ENCODE peak calls at places on chromosomes 11 and 22, in five cellular contexts. K, U, N, E and S are unnamed samples.

GRCh38 chr11:98955551-98955950 is 65.2 kb upstream of the CNTN5 start:
- DNase-seq in K (no peak), U (no peak), N (no peak), E (no peak), S (no peak)

GRCh38 chr11:38332046-38332445 is 1734.0 kb upstream of the RAG2 start:
- DNase-seq in K (no peak), U (no peak), N (peak), E (peak), S (no peak)

GRCh38 chr11:46315033-46315738 is 32.1 kb upstream of the DGKZ start:
- DNase-seq in K (peak), U (peak), N (peak), E (peak), S (no peak)

GRCh38 chr22:28743852-28744251 is 2.0 kb downstream of the HSCB start:
- DNase-seq in K (no peak), U (no peak), N (no peak), E (no peak), S (no peak)

GRCh38 chr11:73141031-73141308 is 1.1 kb downstream of the FCHSD2 start:
- DNase-seq in K (no peak), U (no peak), N (peak), E (no peak), S (no peak)

GRCh38 chr11:134369656-134370525 is 38.1 kb downstream of the GLB1L2 start:
- DNase-seq in K (no peak), U (no peak), N (no peak), E (no peak), S (no peak)

GRCh38 chr11:71283960-71284359 is 31.6 kb upstream of the SHANK2 start:
- DNase-seq in K (peak), U (no peak), N (no peak), E (no peak), S (no peak)

GRCh38 chr11:76152086-76152658 is 54.1 kb downstream of the WNT11 start:
- DNase-seq in K (peak), U (peak), N (peak), E (peak), S (peak)

GRCh38 chr11:87879118-87879517 is 296.1 kb downstream of the RAB38 start:
- DNase-seq in K (no peak), U (no peak), N (no peak), E (peak), S (no peak)

GRCh38 chr11:87878373-87878779 is 296.9 kb downstream of the RAB38 start:
- DNase-seq in K (no peak), U (peak), N (peak), E (peak), S (no peak)
- TF ChIP-seq CTCF in K (peak), U (peak), N (peak), E (peak), S (peak)

DNA sequence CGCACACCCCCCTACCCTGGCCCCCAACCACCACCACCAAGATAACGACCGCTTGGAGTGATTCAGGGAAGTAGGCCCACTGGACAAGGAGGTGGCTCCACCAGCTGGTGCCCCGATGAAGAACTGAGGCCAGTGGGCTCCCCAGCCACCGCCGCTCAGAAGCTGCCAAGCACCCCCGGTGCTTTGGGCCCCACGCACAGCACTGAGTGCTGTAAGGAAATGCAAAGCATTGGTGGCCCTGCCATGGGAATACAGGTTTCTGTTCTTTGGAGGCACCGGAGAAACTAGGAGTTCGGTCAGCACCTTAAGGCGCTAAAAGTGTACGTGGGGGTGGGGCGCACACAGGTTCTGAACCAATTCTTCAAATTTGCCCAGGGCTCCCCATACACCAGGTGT is 664 bp upstream of the PRSS23 start:
- DNase-seq in K (no peak), U (peak), N (no peak), E (peak), S (no peak)
- TF ChIP-seq CTCF in K (no peak), U (peak), N (peak), E (peak), S (no peak)

GRCh38 chr11:58579192-58580129 is 598 bp downstream of the ZFP91 start:
- DNase-seq in K (peak), U (peak), N (peak), E (peak), S (peak)
- TF ChIP-seq CTCF in K (peak), U (peak), N (peak), E (peak), S (peak)

GRCh38 chr11:112086422-112087191 is at the start of the genes SDHD and TIMM8B:
- DNase-seq in K (peak), U (peak), N (peak), E (peak), S (peak)
- TF ChIP-seq CTCF in K (peak), U (peak), N (peak), E (peak), S (peak)

DNA sequence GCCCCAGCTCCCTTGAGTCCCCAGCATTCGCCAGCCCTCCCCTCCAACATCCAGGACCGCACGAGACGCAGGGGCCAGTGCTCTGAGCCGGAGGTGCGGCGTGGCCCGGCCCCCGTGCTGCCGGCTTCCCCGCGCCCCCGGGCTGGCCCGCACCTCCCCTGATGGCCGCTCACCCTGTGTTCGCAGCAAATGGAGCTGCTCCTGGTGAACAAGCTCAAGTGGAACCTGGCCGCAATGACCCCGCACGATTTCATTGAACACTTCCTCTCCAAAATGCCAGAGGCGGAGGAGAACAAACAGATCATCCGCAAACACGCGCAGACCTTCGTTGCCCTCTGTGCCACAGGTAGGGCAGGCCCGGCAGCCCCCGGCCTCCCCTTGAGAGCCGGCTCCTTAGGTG is 2.7 kb downstream of the CCND1 start:
- DNase-seq in K (no peak), U (no peak), N (no peak), E (no peak), S (peak)
- TF ChIP-seq CTCF in K (no peak), U (no peak), N (no peak), E (no peak), S (peak)

GRCh38 chr22:20167643-20168322 is 16.9 kb upstream of the CCDC188 start:
- DNase-seq in K (no peak), U (no peak), N (no peak), E (no peak), S (no peak)

GRCh38 chr22:20164863-20165262 is 14.0 kb upstream of the CCDC188 start:
- DNase-seq in K (no peak), U (no peak), N (no peak), E (no peak), S (no peak)

GRCh38 chr22:20165421-20165820 is 14.6 kb upstream of the CCDC188 start:
- DNase-seq in K (no peak), U (no peak), N (no peak), E (no peak), S (no peak)

GRCh38 chr22:20165913-20166312 is 15.1 kb upstream of the CCDC188 start:
- DNase-seq in K (no peak), U (no peak), N (no peak), E (no peak), S (no peak)

DNA sequence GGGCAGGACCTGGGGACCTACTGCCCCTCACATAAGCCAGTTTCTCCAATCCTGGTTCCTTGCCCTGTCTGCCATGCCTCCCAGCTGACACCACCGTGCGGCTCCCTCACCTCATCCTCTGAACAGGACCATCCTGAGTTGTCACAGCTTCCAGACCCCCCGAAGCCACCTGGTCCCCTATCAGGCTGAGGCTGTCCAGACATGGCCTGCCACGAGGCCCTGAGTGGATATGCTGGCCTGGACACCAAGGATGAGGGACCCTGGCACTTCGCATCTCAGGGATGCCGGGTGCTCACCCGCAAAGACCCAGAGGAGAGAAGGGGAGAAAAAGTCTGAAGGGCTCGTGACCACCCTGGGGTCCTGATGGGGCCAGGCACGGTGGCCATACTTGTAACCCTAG is 15.8 kb upstream of the CCDC188 start:
- DNase-seq in K (no peak), U (no peak), N (no peak), E (no peak), S (no peak)
- TF ChIP-seq CTCF in K (no peak), U (no peak), N (no peak), E (no peak), S (no peak)

DNA sequence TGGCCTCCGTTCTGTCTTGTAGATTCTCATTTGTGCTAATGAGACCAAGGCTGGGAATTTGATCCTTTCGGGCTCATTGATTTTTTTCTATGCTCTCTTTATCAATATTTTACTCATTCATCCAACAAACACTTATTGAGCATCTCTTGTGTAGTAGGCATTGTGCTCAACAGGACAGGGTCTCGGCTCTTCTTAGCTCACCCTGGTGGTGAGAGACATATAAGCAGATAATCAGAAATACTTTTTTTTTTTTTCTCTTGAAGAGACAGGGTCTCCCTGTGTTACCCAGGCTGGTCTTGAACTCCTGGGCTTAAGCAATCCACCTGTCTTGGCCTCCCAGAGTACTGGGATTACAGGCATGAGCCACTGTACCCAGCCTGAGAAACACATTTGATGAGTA is 48.0 kb upstream of the SLC5A1 start:
- DNase-seq in K (no peak), U (peak), N (no peak), E (peak), S (no peak)
- TF ChIP-seq CTCF in K (peak), U (peak), N (peak), E (peak), S (peak)

DNA sequence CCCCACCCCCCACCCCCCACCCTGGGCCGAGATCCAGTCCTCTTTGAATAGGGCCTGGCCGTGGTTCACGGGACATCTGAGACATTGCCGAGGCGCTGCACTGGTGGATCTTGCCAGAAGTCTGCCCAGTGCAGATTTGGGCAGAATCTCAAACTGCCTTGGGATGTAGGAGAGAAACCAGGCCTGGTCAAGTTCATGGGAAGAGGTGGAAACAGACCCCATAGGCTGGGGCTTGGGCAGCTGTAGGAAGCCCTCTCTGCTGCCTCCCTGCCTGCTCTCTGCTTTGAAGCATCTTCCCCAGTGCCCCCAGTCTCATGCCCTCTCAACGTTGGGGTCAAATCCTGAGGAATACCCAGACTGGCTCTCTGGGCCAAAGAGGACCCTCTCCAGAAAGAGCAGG is 16.0 kb upstream of the PPP6R3 start:
- DNase-seq in K (no peak), U (no peak), N (no peak), E (no peak), S (no peak)
- TF ChIP-seq CTCF in K (no peak), U (no peak), N (no peak), E (no peak), S (no peak)